ENCODE peak calls at places on chromosome 9, in six cellular contexts. One of them, this sample, is unnamed.

GRCh38 chr9:14719231-14719923 is 3.2 kb downstream of the CER1 start:
- DNase-seq in psoas muscle: no peak
- DNase-seq in stomach: no peak
- DNase-seq in NCI-H2171: no peak
- DNase-seq in CD4-positive, alpha-beta T cell: no peak
- DNase-seq in NCI-H2107: no peak
- DNase-seq in this sample: no peak

GRCh38 chr9:112378441-112379176 is 1.3 kb upstream of the HSDL2 start:
- DNase-seq in NCI-H2171: no peak
- DNase-seq in psoas muscle: no peak
- DNase-seq in stomach: no peak
- DNase-seq in NCI-H2107: no peak
- DNase-seq in CD4-positive, alpha-beta T cell: no peak
- DNase-seq in this sample: no peak

GRCh38 chr9:98580956-98581355 is 127.8 kb downstream of the GABBR2 start:
- DNase-seq in NCI-H2107: no peak
- DNase-seq in stomach: no peak
- DNase-seq in psoas muscle: no peak
- DNase-seq in CD4-positive, alpha-beta T cell: no peak
- DNase-seq in NCI-H2171: no peak
- DNase-seq in this sample: no peak

GRCh38 chr9:71767421-71768321 is 642 bp downstream of the CEMIP2 start:
- DNase-seq in psoas muscle: peak; percentile 21
- DNase-seq in CD4-positive, alpha-beta T cell: no peak
- DNase-seq in NCI-H2107: no peak
- DNase-seq in stomach: peak; percentile 34
- DNase-seq in NCI-H2171: no peak
- DNase-seq in this sample: no peak

GRCh38 chr9:111866976-111867375 is 29.6 kb upstream of the UGCG start:
- DNase-seq in psoas muscle: no peak
- DNase-seq in stomach: no peak
- DNase-seq in NCI-H2171: no peak
- DNase-seq in NCI-H2107: no peak
- DNase-seq in CD4-positive, alpha-beta T cell: peak; percentile 9
- DNase-seq in this sample: no peak

GRCh38 chr9:123568691-123569342 is 212.8 kb downstream of the CRB2 start:
- DNase-seq in stomach: peak; percentile 52
- DNase-seq in psoas muscle: no peak
- DNase-seq in NCI-H2171: peak; percentile 84
- DNase-seq in NCI-H2107: no peak
- DNase-seq in CD4-positive, alpha-beta T cell: no peak
- DNase-seq in this sample: no peak

GRCh38 chr9:137055385-137056364 is 1.8 kb upstream of the ENTPD2 start:
- DNase-seq in stomach: peak; percentile 94
- DNase-seq in CD4-positive, alpha-beta T cell: no peak
- DNase-seq in psoas muscle: peak; percentile 79
- DNase-seq in NCI-H2107: no peak
- DNase-seq in NCI-H2171: no peak
- DNase-seq in this sample: no peak

GRCh38 chr9:38066167-38066906 is 2.7 kb downstream of the SHB start:
- DNase-seq in stomach: no peak
- DNase-seq in psoas muscle: no peak
- DNase-seq in CD4-positive, alpha-beta T cell: no peak
- DNase-seq in NCI-H2171: no peak
- DNase-seq in NCI-H2107: no peak
- DNase-seq in this sample: no peak

GRCh38 chr9:97573482-97574073 is 59.6 kb downstream of the TSTD2 start:
- DNase-seq in CD4-positive, alpha-beta T cell: no peak
- DNase-seq in stomach: no peak
- DNase-seq in psoas muscle: no peak
- DNase-seq in NCI-H2171: no peak
- DNase-seq in NCI-H2107: no peak
- DNase-seq in this sample: no peak

GRCh38 chr9:130741831-130742449 is 48.4 kb downstream of the EXOSC2 start:
- DNase-seq in stomach: no peak
- DNase-seq in NCI-H2107: no peak
- DNase-seq in psoas muscle: no peak
- DNase-seq in CD4-positive, alpha-beta T cell: no peak
- DNase-seq in NCI-H2171: no peak
- DNase-seq in this sample: no peak

GRCh38 chr9:34125681-34126206 is 754 bp downstream of the DCAF12 start:
- DNase-seq in CD4-positive, alpha-beta T cell: no peak
- DNase-seq in psoas muscle: no peak
- DNase-seq in NCI-H2107: no peak
- DNase-seq in stomach: no peak
- DNase-seq in NCI-H2171: no peak
- DNase-seq in this sample: no peak

GRCh38 chr9:132049323-132049882 is 30.3 kb downstream of the MED27 start:
- DNase-seq in NCI-H2107: no peak
- DNase-seq in psoas muscle: peak; percentile 62
- DNase-seq in NCI-H2171: no peak
- DNase-seq in stomach: no peak
- DNase-seq in CD4-positive, alpha-beta T cell: no peak
- DNase-seq in this sample: no peak

GRCh38 chr9:72255546-72255925 is 106.3 kb downstream of the GDA start:
- DNase-seq in CD4-positive, alpha-beta T cell: no peak
- DNase-seq in psoas muscle: no peak
- DNase-seq in NCI-H2107: no peak
- DNase-seq in NCI-H2171: no peak
- DNase-seq in stomach: no peak
- DNase-seq in this sample: no peak

GRCh38 chr9:22244141-22245011 is 202.2 kb upstream of the DMRTA1 start:
- DNase-seq in CD4-positive, alpha-beta T cell: no peak
- DNase-seq in stomach: peak; percentile 40
- DNase-seq in NCI-H2171: no peak
- DNase-seq in psoas muscle: no peak
- DNase-seq in NCI-H2107: no peak
- DNase-seq in this sample: no peak

GRCh38 chr9:109256381-109256780 is 64.5 kb downstream of the EPB41L4B start:
- DNase-seq in NCI-H2107: no peak
- DNase-seq in stomach: no peak
- DNase-seq in psoas muscle: no peak
- DNase-seq in CD4-positive, alpha-beta T cell: no peak
- DNase-seq in NCI-H2171: no peak
- DNase-seq in this sample: no peak

GRCh38 chr9:112831281-112831851 is 59.3 kb downstream of the SLC46A2 start:
- DNase-seq in psoas muscle: peak; percentile 26
- DNase-seq in NCI-H2107: no peak
- DNase-seq in stomach: peak; percentile 77
- DNase-seq in CD4-positive, alpha-beta T cell: no peak
- DNase-seq in NCI-H2171: no peak
- DNase-seq in this sample: no peak

GRCh38 chr9:14165376-14166035 is 148.4 kb downstream of the NFIB start:
- DNase-seq in NCI-H2171: no peak
- DNase-seq in psoas muscle: no peak
- DNase-seq in CD4-positive, alpha-beta T cell: no peak
- DNase-seq in stomach: no peak
- DNase-seq in NCI-H2107: no peak
- DNase-seq in this sample: no peak

GRCh38 chr9:20508242-20508641 is 114.1 kb downstream of the MLLT3 start:
- DNase-seq in CD4-positive, alpha-beta T cell: no peak
- DNase-seq in psoas muscle: no peak
- DNase-seq in NCI-H2171: no peak
- DNase-seq in NCI-H2107: no peak
- DNase-seq in stomach: no peak
- DNase-seq in this sample: no peak

GRCh38 chr9:29213374-29214161 is 1640.3 kb upstream of the C9orf72 start:
- DNase-seq in stomach: peak; percentile 34
- DNase-seq in CD4-positive, alpha-beta T cell: no peak
- DNase-seq in NCI-H2171: peak; percentile 55
- DNase-seq in NCI-H2107: no peak
- DNase-seq in psoas muscle: no peak
- DNase-seq in this sample: no peak

GRCh38 chr9:133168432-133168831 is 4.7 kb upstream of the GBGT1 start:
- DNase-seq in stomach: no peak
- DNase-seq in CD4-positive, alpha-beta T cell: no peak
- DNase-seq in psoas muscle: no peak
- DNase-seq in NCI-H2107: no peak
- DNase-seq in NCI-H2171: no peak
- DNase-seq in this sample: no peak

GRCh38 chr9:116716441-116716840 is 29.3 kb downstream of the TRIM32 start:
- DNase-seq in psoas muscle: no peak
- DNase-seq in CD4-positive, alpha-beta T cell: no peak
- DNase-seq in NCI-H2107: no peak
- DNase-seq in stomach: no peak
- DNase-seq in NCI-H2171: no peak
- DNase-seq in this sample: no peak

GRCh38 chr9:36276254-36276653 is 18.0 kb upstream of the GNE start:
- DNase-seq in psoas muscle: no peak
- DNase-seq in stomach: no peak
- DNase-seq in NCI-H2171: no peak
- DNase-seq in CD4-positive, alpha-beta T cell: no peak
- DNase-seq in NCI-H2107: no peak
- DNase-seq in this sample: no peak

GRCh38 chr9:85884236-85884635 is 56.7 kb upstream of the NAA35 start:
- DNase-seq in NCI-H2107: no peak
- DNase-seq in stomach: no peak
- DNase-seq in NCI-H2171: no peak
- DNase-seq in psoas muscle: no peak
- DNase-seq in CD4-positive, alpha-beta T cell: no peak
- DNase-seq in this sample: no peak

GRCh38 chr9:129557192-129558036 is 63.5 kb downstream of the C9orf50 start:
- DNase-seq in NCI-H2107: no peak
- DNase-seq in psoas muscle: no peak
- DNase-seq in NCI-H2171: no peak
- DNase-seq in stomach: peak; percentile 47
- DNase-seq in CD4-positive, alpha-beta T cell: no peak
- DNase-seq in this sample: no peak

GRCh38 chr9:2630158-2630557 is 8.6 kb downstream of the VLDLR start:
- DNase-seq in NCI-H2107: no peak
- DNase-seq in psoas muscle: no peak
- DNase-seq in CD4-positive, alpha-beta T cell: no peak
- DNase-seq in stomach: no peak
- DNase-seq in NCI-H2171: no peak
- DNase-seq in this sample: no peak

GRCh38 chr9:86507119-86507731 is 153.0 kb upstream of the TUT7 start:
- DNase-seq in psoas muscle: no peak
- DNase-seq in stomach: no peak
- DNase-seq in NCI-H2107: no peak
- DNase-seq in CD4-positive, alpha-beta T cell: no peak
- DNase-seq in NCI-H2171: no peak
- DNase-seq in this sample: no peak

GRCh38 chr9:69089491-69089890 is 53.9 kb downstream of the FXN start:
- DNase-seq in NCI-H2107: no peak
- DNase-seq in psoas muscle: no peak
- DNase-seq in NCI-H2171: no peak
- DNase-seq in CD4-positive, alpha-beta T cell: no peak
- DNase-seq in stomach: no peak
- DNase-seq in this sample: no peak

GRCh38 chr9:137435980-137436760 is 5.0 kb downstream of the ENTPD8 start:
- DNase-seq in psoas muscle: peak; percentile 80
- DNase-seq in CD4-positive, alpha-beta T cell: no peak
- DNase-seq in stomach: peak; percentile 96
- DNase-seq in NCI-H2171: no peak
- DNase-seq in NCI-H2107: no peak
- DNase-seq in this sample: no peak

GRCh38 chr9:24051587-24051986 is 225.5 kb upstream of the ELAVL2 start:
- DNase-seq in NCI-H2171: no peak
- DNase-seq in NCI-H2107: no peak
- DNase-seq in stomach: no peak
- DNase-seq in psoas muscle: no peak
- DNase-seq in CD4-positive, alpha-beta T cell: no peak
- DNase-seq in this sample: no peak

GRCh38 chr9:133396952-133397351 is 20.8 kb downstream of the STKLD1 start:
- DNase-seq in NCI-H2171: no peak
- DNase-seq in CD4-positive, alpha-beta T cell: no peak
- DNase-seq in psoas muscle: no peak
- DNase-seq in stomach: no peak
- DNase-seq in NCI-H2107: no peak
- DNase-seq in this sample: no peak

GRCh38 chr9:94639045-94639995 is at the start of gene FBP1:
- DNase-seq in stomach: peak; percentile 64
- DNase-seq in NCI-H2107: no peak
- DNase-seq in NCI-H2171: no peak
- DNase-seq in CD4-positive, alpha-beta T cell: peak; percentile 27
- DNase-seq in psoas muscle: peak; percentile 52
- DNase-seq in this sample: no peak

This sample was measured in glomerular endothelial cell.